ENCODE peak calls at places on chromosome 18, in eight cellular contexts. E is body of pancreas, V is K562, B is sigmoid colon, C is thyroid gland, Q is psoas muscle, I is neural progenitor cell, T is GM23338. N is an unnamed sample.

GRCh38 chr18:10285283-10285640 is 169.2 kb upstream of the APCDD1 start:
- DNase-seq in E (no peak), V (no peak), B (no peak), C (no peak), Q (no peak), I (no peak), T (no peak), N (no peak)

GRCh38 chr18:12948055-12948804 is 419 bp downstream of the SEH1L start:
- DNase-seq in E (peak), V (peak), B (peak), C (peak), Q (peak), I (peak), T (peak), N (peak)

GRCh38 chr18:12744103-12744502 is 41.3 kb downstream of the PSMG2 start:
- DNase-seq in E (no peak), V (no peak), B (no peak), C (no peak), Q (no peak), I (no peak), T (peak), N (no peak)

GRCh38 chr18:3839481-3840075 is 389.6 kb downstream of the TGIF1 start:
- DNase-seq in E (no peak), V (no peak), B (no peak), C (no peak), Q (no peak), I (peak), T (peak), N (no peak)

GRCh38 chr18:43073771-43074170 is 41.7 kb downstream of the RIT2 start:
- DNase-seq in E (no peak), V (no peak), B (no peak), C (no peak), Q (no peak), I (no peak), T (no peak), N (no peak)

GRCh38 chr18:250685-251084 is 17.2 kb downstream of the THOC1 start:
- DNase-seq in E (no peak), V (no peak), B (no peak), C (no peak), Q (no peak), I (no peak), T (no peak), N (no peak)

GRCh38 chr18:63971320-63972071 is 1.6 kb downstream of the SERPINB8 start:
- DNase-seq in E (no peak), V (no peak), B (no peak), C (no peak), Q (no peak), I (no peak), T (peak), N (no peak)

GRCh38 chr18:11767935-11768334 is 78.9 kb downstream of the GNAL start:
- DNase-seq in E (no peak), V (no peak), B (no peak), C (no peak), Q (no peak), I (no peak), T (no peak), N (no peak)

GRCh38 chr18:58511306-58511705 is 117.6 kb downstream of the ALPK2 start:
- DNase-seq in E (no peak), V (no peak), B (no peak), C (no peak), Q (no peak), I (no peak), T (no peak), N (no peak)

GRCh38 chr18:74672371-74672770 is 74.7 kb downstream of the ZNF407 start:
- DNase-seq in E (no peak), V (no peak), B (no peak), C (no peak), Q (no peak), I (no peak), T (no peak), N (no peak)

GRCh38 chr18:77000527-77000926 is 132.1 kb downstream of the MBP start:
- DNase-seq in E (peak), V (peak), B (peak), C (peak), Q (peak), I (peak), T (peak), N (peak)

GRCh38 chr18:24315170-24315569 is 82.5 kb downstream of the OSBPL1A start:
- DNase-seq in E (no peak), V (no peak), B (no peak), C (no peak), Q (no peak), I (no peak), T (no peak), N (no peak)

GRCh38 chr18:49639643-49640361 is 77.9 kb downstream of the LIPG start:
- DNase-seq in E (peak), V (no peak), B (peak), C (peak), Q (peak), I (no peak), T (no peak), N (no peak)

GRCh38 chr18:37495354-37495753 is 70.2 kb downstream of the CELF4 start:
- DNase-seq in E (no peak), V (no peak), B (no peak), C (no peak), Q (no peak), I (no peak), T (no peak), N (no peak)

GRCh38 chr18:51235011-51235789 is 37.7 kb upstream of the MEX3C start:
- DNase-seq in E (no peak), V (no peak), B (no peak), C (no peak), Q (no peak), I (peak), T (no peak), N (no peak)

GRCh38 chr18:68449292-68449691 is 265.6 kb downstream of the TMX3 start:
- DNase-seq in E (no peak), V (no peak), B (no peak), C (no peak), Q (no peak), I (no peak), T (no peak), N (no peak)

GRCh38 chr18:79599503-79599931 is 80.1 kb upstream of the CTDP1 start:
- DNase-seq in E (no peak), V (no peak), B (peak), C (no peak), Q (peak), I (no peak), T (no peak), N (peak)

GRCh38 chr18:9838144-9838877 is 47.5 kb upstream of the TXNDC2 start:
- DNase-seq in E (no peak), V (no peak), B (no peak), C (peak), Q (no peak), I (peak), T (peak), N (no peak)

GRCh38 chr18:54532222-54532621 is 58.8 kb upstream of the DYNAP start:
- DNase-seq in E (no peak), V (no peak), B (no peak), C (no peak), Q (no peak), I (no peak), T (peak), N (no peak)

GRCh38 chr18:54612237-54612636 is 21.2 kb downstream of the DYNAP start:
- DNase-seq in E (no peak), V (no peak), B (no peak), C (no peak), Q (no peak), I (no peak), T (no peak), N (no peak)

GRCh38 chr18:76522104-76522503 is 27.1 kb upstream of the ZNF516 start:
- DNase-seq in E (no peak), V (no peak), B (no peak), C (no peak), Q (no peak), I (peak), T (peak), N (no peak)

GRCh38 chr18:23683155-23683554 is 6.1 kb upstream of the LAMA3 start:
- DNase-seq in E (no peak), V (no peak), B (no peak), C (no peak), Q (no peak), I (no peak), T (no peak), N (no peak)

GRCh38 chr18:80103231-80103630 is 5.8 kb upstream of the ADNP2 start:
- DNase-seq in E (no peak), V (no peak), B (no peak), C (no peak), Q (no peak), I (no peak), T (no peak), N (peak)

GRCh38 chr18:79373736-79374135 is 22.0 kb upstream of the NFATC1 start:
- DNase-seq in E (no peak), V (no peak), B (no peak), C (no peak), Q (no peak), I (no peak), T (no peak), N (no peak)

GRCh38 chr18:68301436-68301835 is 413.5 kb downstream of the TMX3 start:
- DNase-seq in E (no peak), V (no peak), B (no peak), C (no peak), Q (no peak), I (no peak), T (no peak), N (no peak)

GRCh38 chr18:47100214-47100831 is 50.0 kb downstream of the HDHD2 start:
- DNase-seq in E (peak), V (peak), B (peak), C (peak), Q (no peak), I (peak), T (peak), N (peak)

GRCh38 chr18:58980991-58981390 is 116.3 kb downstream of the ZNF532 start:
- DNase-seq in E (no peak), V (no peak), B (no peak), C (no peak), Q (no peak), I (no peak), T (no peak), N (no peak)

GRCh38 chr18:75256376-75256775 is 45.8 kb downstream of the TSHZ1 start:
- DNase-seq in E (no peak), V (no peak), B (no peak), C (no peak), Q (no peak), I (no peak), T (no peak), N (no peak)

GRCh38 chr18:73316513-73316912 is 448.7 kb upstream of the NETO1 start:
- DNase-seq in E (no peak), V (no peak), B (no peak), C (no peak), Q (no peak), I (no peak), T (no peak), N (no peak)

GRCh38 chr18:36360256-36360909 is 62.9 kb downstream of the FHOD3 start:
- DNase-seq in E (no peak), V (no peak), B (no peak), C (no peak), Q (no peak), I (no peak), T (no peak), N (no peak)

GRCh38 chr18:66271927-66272326 is 332.0 kb downstream of the CDH19 start:
- DNase-seq in E (no peak), V (no peak), B (no peak), C (no peak), Q (no peak), I (peak), T (peak), N (no peak)

DNA sequence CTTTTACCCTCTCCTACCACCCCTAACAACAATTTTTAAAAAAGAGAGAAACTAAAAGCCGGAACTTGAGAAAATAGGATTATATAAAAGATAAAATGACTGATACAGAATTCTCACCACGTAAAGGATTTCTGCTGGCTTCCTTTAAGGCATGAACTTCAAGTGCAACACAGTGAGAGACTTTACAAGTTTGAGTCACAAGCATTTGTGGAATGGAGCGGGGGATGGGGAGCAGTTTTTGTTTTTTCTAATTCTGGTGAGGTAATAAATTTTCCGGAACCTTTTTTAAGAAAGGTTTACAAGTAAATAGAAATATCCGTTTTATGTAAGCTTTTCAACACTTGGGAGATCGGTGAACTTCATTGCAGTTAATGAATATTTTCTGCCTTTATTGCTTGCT is 1.8 kb upstream of the CDH2 start:
- DNase-seq in E (no peak), V (no peak), B (no peak), C (peak), Q (no peak), I (no peak), T (peak), N (no peak)
- H3K4me3 ChIP-seq in E (no peak), V (no peak), B (no peak), C (no peak), Q (peak), I (peak), T (peak), N (peak)

DNA sequence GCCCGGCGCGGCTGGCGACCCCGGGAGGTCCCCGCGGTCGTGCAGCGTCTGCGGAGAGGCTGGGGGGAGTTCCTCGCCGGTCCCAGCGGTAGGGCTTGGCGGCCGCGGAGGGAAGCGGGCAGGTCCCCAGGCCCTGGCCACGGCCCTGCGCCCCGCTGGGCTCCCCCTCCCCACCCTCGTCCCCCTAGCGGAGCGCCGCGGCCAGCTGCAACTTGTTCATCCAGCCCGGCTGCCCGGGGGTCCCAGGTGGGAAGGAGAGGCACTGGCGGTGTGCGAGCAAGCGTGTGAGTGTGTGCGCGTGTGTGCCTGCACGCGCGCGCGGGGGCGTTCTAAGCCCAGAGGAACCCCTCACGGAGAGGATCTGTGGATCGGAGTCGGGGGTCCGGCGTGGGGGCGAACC is 1.3 kb downstream of the PTPRM start:
- DNase-seq in E (peak), V (no peak), B (peak), C (peak), Q (peak), I (peak), T (peak), N (no peak)
- TF ChIP-seq CTCF in E (no peak), V (no peak), B (peak), C (peak), Q (no peak), I (peak), T (peak), N (peak)

DNA sequence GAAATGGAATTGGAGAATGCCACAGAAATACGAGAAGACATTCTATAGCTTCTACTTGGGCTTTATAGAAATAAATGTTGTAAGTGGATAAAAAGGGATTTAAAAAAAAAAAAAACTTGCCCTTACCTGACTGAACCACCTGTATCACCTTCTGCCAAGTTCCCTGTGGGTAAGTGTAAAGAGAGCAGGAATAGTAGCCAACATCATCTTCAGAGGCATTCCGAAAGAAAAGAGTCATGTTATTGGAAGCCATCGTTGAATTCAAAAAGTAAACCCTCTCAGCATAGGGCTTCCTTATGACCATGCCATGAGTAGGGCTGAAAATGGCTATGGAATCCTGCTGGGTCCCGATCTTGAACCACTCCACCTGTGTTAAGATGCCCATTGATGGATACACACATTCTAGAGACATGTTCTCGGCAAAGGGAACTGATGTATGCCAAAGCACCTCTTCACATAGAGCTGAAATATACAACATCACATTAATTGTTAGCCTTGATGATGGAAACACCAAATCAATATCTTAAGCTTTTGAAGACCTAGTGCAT is 991 bp downstream of the CD226 start:
- DNase-seq in E (no peak), V (no peak), B (no peak), C (no peak), Q (no peak), I (no peak), T (no peak), N (no peak)
- H3K27ac ChIP-seq in E (no peak), V (no peak), B (no peak), C (no peak), Q (no peak), I (no peak), T (no peak), N (no peak)

DNA sequence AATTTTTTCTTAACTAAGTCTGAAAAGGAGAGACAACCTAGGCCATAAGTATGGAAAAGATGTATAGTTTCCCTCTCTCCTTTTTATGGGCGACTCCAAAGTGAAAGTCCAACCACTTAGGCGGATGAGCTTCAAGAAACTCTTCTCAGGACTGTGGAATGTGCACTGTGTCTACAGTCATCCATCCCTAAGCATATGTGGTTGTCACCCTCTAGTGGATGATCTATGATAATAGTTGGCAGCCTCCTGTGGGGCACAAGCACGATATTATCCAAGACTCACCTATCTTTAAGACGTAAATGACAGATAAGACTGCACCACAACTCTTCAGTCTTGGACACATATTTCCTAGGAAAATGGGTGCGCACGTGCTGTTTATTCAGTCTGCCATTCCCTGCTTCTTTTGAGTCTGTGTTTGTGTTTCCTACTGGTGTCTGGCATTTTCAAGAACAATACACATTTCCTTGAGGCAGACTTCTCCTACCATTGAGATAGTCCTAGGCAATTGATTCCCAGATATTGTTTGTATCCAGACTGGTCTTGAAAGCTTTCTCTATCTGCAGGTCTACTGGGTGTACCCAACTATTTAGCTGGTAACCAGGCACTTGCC is 145.5 kb upstream of the CTAGE1 start:
- DNase-seq in E (peak), V (peak), B (no peak), C (peak), Q (no peak), I (peak), T (peak), N (no peak)
- H3K4me3 ChIP-seq in E (no peak), V (no peak), B (no peak), C (no peak), Q (no peak), I (no peak), T (no peak), N (no peak)